ENCODE peak calls at places on chromosomes 11 and 22, in four cellular contexts. U is aorta, J is stomach, R is AG10803. S is an unnamed sample.

GRCh38 chr22:32354360-32355351 is 3.0 kb upstream of the RFPL3 start:
- DNase-seq in U (no peak), J (no peak), R (peak; percentile 20), S (peak; percentile 3)

GRCh38 chr22:22417495-22418162 is 90.9 kb downstream of the ZNF280B start:
- DNase-seq in U (no peak), J (no peak), R (no peak), S (no peak)

GRCh38 chr11:9861860-9862725 is 198.2 kb downstream of the SWAP70 start:
- DNase-seq in U (no peak), J (peak; percentile 47), R (peak; percentile 85), S (peak; percentile 74)

GRCh38 chr22:20994128-20994901 is 7.6 kb downstream of the THAP7 start:
- DNase-seq in U (no peak), J (no peak), R (no peak), S (no peak)

GRCh38 chr11:36689442-36689841 is 91.4 kb upstream of the RAG2 start:
- DNase-seq in U (no peak), J (no peak), R (no peak), S (no peak)

GRCh38 chr11:81005595-81005994 is 1564.8 kb upstream of the TENM4 start:
- DNase-seq in U (no peak), J (no peak), R (peak; percentile 74), S (peak; percentile 68)

GRCh38 chr11:65316979-65317786 is 2.5 kb downstream of the CDC42EP2 start:
- DNase-seq in U (peak; percentile 70), J (peak; percentile 74), R (peak; percentile 94), S (peak; percentile 73)

GRCh38 chr11:113618360-113618759 is 87.7 kb downstream of the TMPRSS5 start:
- DNase-seq in U (no peak), J (no peak), R (peak; percentile 54), S (peak; percentile 12)

GRCh38 chr11:3159296-3160190 is 5.6 kb downstream of the OSBPL5 start:
- DNase-seq in U (peak; percentile 66), J (peak; percentile 65), R (no peak), S (no peak)

GRCh38 chr11:56509439-56509838 is 18.3 kb upstream of the OR5M8 start:
- DNase-seq in U (no peak), J (no peak), R (no peak), S (no peak)

GRCh38 chr11:129394709-129395108 is 19.1 kb downstream of the BARX2 start:
- DNase-seq in U (no peak), J (no peak), R (no peak), S (no peak)

GRCh38 chr11:10892250-10892649 is 34.4 kb upstream of the ZBED5 start:
- DNase-seq in U (no peak), J (no peak), R (no peak), S (no peak)

GRCh38 chr11:45158891-45159605 is 12.6 kb downstream of the PRDM11 start:
- DNase-seq in U (no peak), J (no peak), R (no peak), S (no peak)

GRCh38 chr11:76210920-76211851 is 4.9 kb upstream of the WNT11 start:
- DNase-seq in U (no peak), J (no peak), R (no peak), S (no peak)

GRCh38 chr22:34111210-34111824 is 191.0 kb upstream of the LARGE1 start:
- DNase-seq in U (no peak), J (peak; percentile 33), R (peak; percentile 11), S (peak; percentile 3)

GRCh38 chr11:47269829-47270305 is at the start of gene MADD:
- DNase-seq in U (peak; percentile 93), J (peak; percentile 89), R (peak; percentile 78), S (peak; percentile 86)

GRCh38 chr11:71505001-71505400 is 22.1 kb upstream of the KRTAP5-7 start:
- DNase-seq in U (no peak), J (no peak), R (no peak), S (no peak)

GRCh38 chr11:125941606-125942275 is 4.1 kb upstream of the VSIG10L2 start:
- DNase-seq in U (peak; percentile 55), J (peak; percentile 70), R (peak; percentile 11), S (peak; percentile 21)

GRCh38 chr11:118153516-118153915 is 893 bp upstream of the SCN4B start:
- DNase-seq in U (no peak), J (no peak), R (no peak), S (no peak)

GRCh38 chr11:11179239-11179638 is 173.8 kb downstream of the CSNK2A3 start:
- DNase-seq in U (no peak), J (no peak), R (peak; percentile 68), S (peak; percentile 47)

GRCh38 chr11:116925050-116925449 is 87.6 kb upstream of the APOA1 start:
- DNase-seq in U (no peak), J (no peak), R (no peak), S (no peak)

GRCh38 chr22:24585927-24586546 is 6.8 kb downstream of the LRRC75B start:
- DNase-seq in U (no peak), J (no peak), R (no peak), S (no peak)

GRCh38 chr11:33015621-33016551 is at the start of gene DEPDC7:
- DNase-seq in U (peak; percentile 91), J (peak; percentile 89), R (peak; percentile 87), S (peak; percentile 86)

GRCh38 chr11:20109731-20110445 is 50.4 kb downstream of the DBX1 start:
- DNase-seq in U (no peak), J (no peak), R (no peak), S (no peak)

GRCh38 chr22:23574371-23574811 is 5.7 kb downstream of the IGLL1 start:
- DNase-seq in U (peak; percentile 30), J (no peak), R (no peak), S (no peak)

GRCh38 chr22:19289475-19290161 is 1.9 kb downstream of the CLTCL1 start:
- DNase-seq in U (no peak), J (no peak), R (peak; percentile 75), S (peak; percentile 86)

GRCh38 chr11:96021901-96022650 is 98.2 kb upstream of the MTMR2 start:
- DNase-seq in U (no peak), J (no peak), R (no peak), S (no peak)

GRCh38 chr11:5486003-5486402 is 2.5 kb upstream of the OR52D1 start:
- DNase-seq in U (no peak), J (no peak), R (no peak), S (no peak)

GRCh38 chr22:29004647-29005371 is 56.8 kb downstream of the C22orf31 start:
- DNase-seq in U (peak; percentile 60), J (peak; percentile 85), R (no peak), S (no peak)

GRCh38 chr22:31995046-31995445 is 48.0 kb upstream of the SLC5A1 start:
- DNase-seq in U (no peak), J (no peak), R (no peak), S (no peak)

GRCh38 chr22:17267661-17268330 is 48.6 kb upstream of the ADA2 start:
- DNase-seq in U (no peak), J (no peak), R (no peak), S (no peak)

GRCh38 chr22:17268501-17269223 is 49.4 kb upstream of the ADA2 start:
- DNase-seq in U (no peak), J (no peak), R (no peak), S (no peak)

GRCh38 chr22:17264321-17265052 is 45.3 kb upstream of the ADA2 start:
- DNase-seq in U (no peak), J (no peak), R (peak; percentile 12), S (no peak)

GRCh38 chr22:17265649-17266248 is 46.5 kb upstream of the ADA2 start:
- DNase-seq in U (no peak), J (no peak), R (no peak), S (no peak)

GRCh38 chr22:17266261-17266971 is 47.2 kb upstream of the ADA2 start:
- DNase-seq in U (no peak), J (no peak), R (no peak), S (no peak)
- H3K4me3 ChIP-seq in U (no peak overlapping the region), J (no peak overlapping the region), R (no peak overlapping the region), S (no peak overlapping the region)

DNA sequence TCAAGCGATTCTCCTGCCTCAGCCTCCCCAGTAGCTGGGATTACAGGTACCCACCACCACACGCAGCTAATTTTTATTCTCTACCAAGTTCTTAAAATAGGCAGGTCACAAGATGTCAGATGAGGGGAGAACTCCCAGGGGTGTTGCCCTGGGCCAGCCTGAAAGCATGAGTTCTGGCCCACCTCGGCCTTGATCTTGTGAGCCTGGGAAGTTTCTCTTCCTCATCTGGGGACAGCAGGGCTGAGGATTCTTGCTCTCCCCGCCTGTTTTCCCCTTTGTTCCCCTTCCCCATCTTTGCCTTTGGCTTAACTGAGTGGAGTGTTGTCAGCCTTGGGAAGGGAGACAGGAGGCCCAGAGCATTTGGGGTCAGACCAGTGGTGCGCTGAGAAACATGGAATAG is 3.5 kb downstream of the PDXP start:
- DNase-seq in U (no peak), J (no peak), R (no peak), S (no peak)
- H3K4me3 ChIP-seq in U (no peak overlapping the region), J (no peak overlapping the region), R (no peak overlapping the region), S (no peak overlapping the region)

GRCh38 chr11:16923987-16924386 is 90.2 kb downstream of the PLEKHA7 start:
- DNase-seq in U (no peak), J (peak; percentile 42), R (no peak), S (no peak)
- H3K4me3 ChIP-seq in U (no peak overlapping the region), J (no peak overlapping the region), R (no peak overlapping the region), S (no peak overlapping the region)

GRCh38 chr22:44575344-44576268 is 77.6 kb upstream of the RTL6 start:
- DNase-seq in U (no peak), J (no peak), R (no peak), S (no peak)
- H3K4me3 ChIP-seq in U (no peak overlapping the region), J (no peak overlapping the region), R (no peak overlapping the region), S (no peak overlapping the region)

DNA sequence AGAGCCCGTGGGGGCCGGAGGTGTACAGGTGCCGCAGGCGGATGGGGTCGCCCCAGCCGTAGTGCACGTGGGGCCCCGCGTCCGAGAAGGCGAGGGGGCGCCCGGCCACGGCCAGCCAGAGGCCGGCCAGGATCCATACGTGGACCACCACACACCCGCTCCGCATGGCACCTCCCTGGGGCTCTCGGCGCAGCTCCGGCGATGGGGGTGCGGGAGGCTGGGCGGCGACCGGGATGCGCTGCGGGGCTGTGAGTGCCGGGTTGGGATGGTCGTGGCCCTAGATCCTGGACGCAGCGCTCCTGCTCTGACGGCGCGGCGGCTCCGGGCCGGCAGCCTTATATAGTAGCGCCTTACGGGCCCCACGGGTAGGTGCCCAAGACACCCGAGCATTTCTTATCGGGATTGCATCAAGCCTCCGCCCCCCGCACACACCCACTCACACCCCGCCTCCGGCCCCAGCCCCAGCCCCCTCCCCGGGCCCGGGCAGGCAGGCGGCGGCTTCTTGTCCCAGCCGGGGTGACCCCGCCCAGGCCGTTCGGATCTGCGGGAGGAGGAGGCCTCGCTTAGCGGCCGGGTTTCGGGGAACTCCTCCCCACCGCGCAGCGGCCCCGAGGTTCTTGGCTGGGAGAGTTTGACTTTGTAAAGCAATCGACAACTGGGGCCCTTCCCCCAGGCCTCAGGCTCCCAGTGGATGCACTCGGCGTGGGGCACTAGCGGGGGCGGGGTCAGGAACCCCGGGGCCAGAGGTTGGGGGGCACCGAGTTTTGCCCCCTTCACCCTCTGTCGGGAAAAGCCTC is at the start of gene FGF19:
- DNase-seq in U (no peak), J (no peak), R (no peak), S (no peak)
- H3K4me3 ChIP-seq in U (no peak within 1 kb of the TSS), J (no peak within 1 kb of the TSS), R (no peak within 1 kb of the TSS), S (no peak within 1 kb of the TSS)

GRCh38 chr11:62547691-62548281 is 1.2 kb upstream of the AHNAK start:
- DNase-seq in U (peak; percentile 55), J (peak; percentile 51), R (no peak), S (no peak)
- H3K4me3 ChIP-seq in U (peak overlapping the region; percentile 98), J (peak overlapping the region; percentile 83), R (peak overlapping the region; percentile 97), S (peak overlapping the region; percentile 98)